ENCODE peak calls at places on chromosomes 1 and 21, in seven cellular contexts. D, U, J, R, Q, E and N are unnamed samples.
A peak's percentile ranks its signal among the peaks of the same experiment; 100 is the strongest.

GRCh38 chr1:90114521-90115141 is 119.7 kb downstream of the ZNF326 start:
- DNase-seq in D (no peak), U (peak; percentile 59), J (no peak), R (peak; percentile 11), Q (peak; percentile 56), E (peak; percentile 18), N (no peak)

GRCh38 chr1:233518344-233518743 is 95.6 kb upstream of the KCNK1 start:
- DNase-seq in D (no peak), U (peak; percentile 13), J (no peak), R (peak; percentile 46), Q (peak; percentile 65), E (no peak), N (no peak)

GRCh38 chr21:33578959-33579542 is 9.4 kb downstream of the DONSON start:
- DNase-seq in D (no peak), U (peak; percentile 19), J (no peak), R (no peak), Q (no peak), E (no peak), N (no peak)

GRCh38 chr1:221759436-221759835 is 17.5 kb upstream of the DUSP10 start:
- DNase-seq in D (no peak), U (peak; percentile 18), J (no peak), R (no peak), Q (no peak), E (no peak), N (no peak)

GRCh38 chr1:41819069-41819468 is 99.7 kb downstream of the HIVEP3 start:
- DNase-seq in D (no peak), U (no peak), J (no peak), R (no peak), Q (no peak), E (no peak), N (no peak)

GRCh38 chr1:89553195-89553584 is 28.6 kb downstream of the LRRC8B start:
- DNase-seq in D (no peak), U (no peak), J (no peak), R (no peak), Q (no peak), E (no peak), N (no peak)

GRCh38 chr1:216314369-216315095 is 108.7 kb downstream of the USH2A start:
- DNase-seq in D (no peak), U (peak; percentile 17), J (no peak), R (no peak), Q (no peak), E (no peak), N (no peak)

GRCh38 chr21:44028287-44028659 is 16.2 kb downstream of the TRAPPC10 start:
- DNase-seq in D (no peak), U (no peak), J (no peak), R (no peak), Q (no peak), E (no peak), N (no peak)

GRCh38 chr1:22334860-22335550 is 116.6 kb upstream of the ZBTB40 start:
- DNase-seq in D (no peak), U (no peak), J (no peak), R (no peak), Q (no peak), E (no peak), N (no peak)

GRCh38 chr1:204080163-204080903 is 7.4 kb downstream of the SOX13 start:
- DNase-seq in D (peak; percentile 89), U (peak; percentile 87), J (peak; percentile 60), R (peak; percentile 85), Q (peak; percentile 90), E (no peak), N (peak; percentile 81)

GRCh38 chr1:157580179-157580827 is 17.6 kb downstream of the FCRL4 start:
- DNase-seq in D (no peak), U (peak; percentile 68), J (no peak), R (peak; percentile 40), Q (peak; percentile 71), E (peak; percentile 13), N (no peak)

GRCh38 chr1:66769512-66770229 is 17.4 kb downstream of the DYNLT5 start:
- DNase-seq in D (no peak), U (no peak), J (no peak), R (no peak), Q (no peak), E (no peak), N (no peak)

GRCh38 chr1:115184260-115184950 is 95.1 kb upstream of the TSPAN2 start:
- DNase-seq in D (no peak), U (no peak), J (no peak), R (no peak), Q (no peak), E (no peak), N (no peak)

GRCh38 chr1:115184951-115185331 is 95.6 kb upstream of the TSPAN2 start:
- DNase-seq in D (no peak), U (peak; percentile 47), J (no peak), R (no peak), Q (no peak), E (peak; percentile 40), N (no peak)

GRCh38 chr1:115183711-115184259 is 94.5 kb upstream of the TSPAN2 start:
- DNase-seq in D (no peak), U (no peak), J (peak; percentile 42), R (no peak), Q (no peak), E (no peak), N (no peak)

GRCh38 chr1:115182012-115182715 is 92.9 kb upstream of the TSPAN2 start:
- DNase-seq in D (no peak), U (no peak), J (no peak), R (no peak), Q (no peak), E (no peak), N (no peak)

DNA sequence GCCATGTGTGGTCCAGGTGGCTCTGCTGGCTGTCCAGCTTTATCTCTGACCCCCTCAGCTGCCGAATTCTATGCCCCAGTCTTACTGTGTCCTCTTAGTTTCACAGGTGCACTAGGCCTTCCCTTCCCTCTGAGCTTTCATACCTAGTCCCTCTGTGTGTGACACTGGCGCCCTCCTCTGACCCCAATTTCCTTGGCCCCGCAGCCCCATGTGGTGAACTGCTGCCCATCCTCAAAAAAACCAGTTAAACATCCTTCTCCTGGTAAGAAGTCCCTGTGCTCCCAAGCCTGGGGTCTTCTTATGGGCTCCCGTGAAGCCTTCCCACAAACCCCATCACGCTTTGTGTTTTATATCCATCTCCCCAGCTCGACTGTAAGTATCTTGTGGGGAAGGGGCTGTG is 93.9 kb upstream of the TSPAN2 start:
- DNase-seq in D (no peak), U (no peak), J (no peak), R (no peak), Q (no peak), E (no peak), N (no peak)
- TF ChIP-seq CTCF in D (no peak), U (no peak), J (no peak), R (no peak), Q (no peak), E (no peak), N (no peak)

DNA sequence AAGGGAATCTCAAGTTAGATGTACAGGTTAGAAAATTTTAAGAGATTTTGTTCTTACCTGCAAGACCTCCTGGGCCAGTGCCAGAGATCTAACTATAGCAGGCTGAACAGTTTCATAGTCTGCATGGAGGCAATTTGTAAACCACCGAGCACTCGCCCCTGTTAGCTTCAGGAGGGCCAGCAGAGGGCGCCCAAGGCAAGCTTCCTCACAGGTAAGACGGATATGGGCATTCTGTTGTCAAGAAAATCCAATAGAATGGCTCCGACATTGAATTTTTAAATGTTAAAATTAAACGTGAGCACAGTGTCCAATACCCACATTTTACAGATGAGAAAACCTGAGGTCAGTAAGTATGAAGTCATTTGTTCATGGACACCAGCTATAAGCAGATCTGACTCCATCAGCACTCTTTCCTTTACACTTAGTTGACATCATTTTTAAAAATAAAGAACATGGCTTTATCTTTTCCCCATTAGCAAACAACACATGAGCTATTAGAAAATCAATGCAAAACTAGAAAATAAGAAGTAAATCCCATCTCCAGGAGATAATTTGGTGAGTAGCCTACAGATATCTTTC is 2.2 kb downstream of the REG4 start:
- DNase-seq in D (peak; percentile 81), U (peak; percentile 72), J (peak; percentile 70), R (peak; percentile 79), Q (peak; percentile 64), E (no peak), N (peak; percentile 86)
- TF ChIP-seq CTCF in D (peak; percentile 88), U (peak; percentile 93), J (peak; percentile 56), R (peak; percentile 93), Q (peak; percentile 90), E (peak; percentile 92), N (peak; percentile 63)

DNA sequence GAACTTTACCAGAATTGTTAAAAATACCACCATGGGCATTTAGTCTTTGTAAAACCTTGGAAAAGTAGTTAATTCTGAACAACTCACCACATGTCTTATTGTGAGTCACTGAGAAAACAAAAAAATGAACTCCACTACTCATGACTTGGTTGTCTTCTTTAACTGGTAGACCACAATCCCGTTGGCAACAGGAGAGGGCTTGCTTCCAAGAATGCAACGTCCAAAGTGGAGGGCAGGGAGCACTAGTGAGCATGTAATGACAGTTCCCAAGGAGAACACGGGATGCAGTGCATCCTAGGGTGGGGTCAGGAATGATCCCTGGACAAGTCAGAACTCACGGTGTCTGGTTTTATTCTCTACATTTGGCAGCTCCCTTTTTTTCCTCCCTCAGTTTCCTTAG is 15.2 kb upstream of the HMCN1 start:
- DNase-seq in D (no peak), U (peak; percentile 96), J (no peak), R (peak; percentile 10), Q (peak; percentile 49), E (peak; percentile 91), N (peak; percentile 77)
- TF ChIP-seq CTCF in D (no peak), U (peak; percentile 52), J (no peak), R (no peak), Q (peak; percentile 40), E (peak; percentile 59), N (no peak)

GRCh38 chr1:112358798-112359408 is 37.1 kb upstream of the CTTNBP2NL start:
- DNase-seq in D (peak; percentile 82), U (peak; percentile 37), J (peak; percentile 67), R (peak; percentile 49), Q (peak; percentile 44), E (no peak), N (peak; percentile 91)

GRCh38 chr1:112358061-112358770 is 37.8 kb upstream of the CTTNBP2NL start:
- DNase-seq in D (no peak), U (no peak), J (no peak), R (no peak), Q (no peak), E (peak; percentile 46), N (no peak)

GRCh38 chr1:112357467-112357866 is 38.5 kb upstream of the CTTNBP2NL start:
- DNase-seq in D (no peak), U (no peak), J (no peak), R (no peak), Q (no peak), E (no peak), N (no peak)

GRCh38 chr1:112363636-112364035 is 32.4 kb upstream of the CTTNBP2NL start:
- DNase-seq in D (no peak), U (no peak), J (no peak), R (no peak), Q (no peak), E (no peak), N (no peak)

DNA sequence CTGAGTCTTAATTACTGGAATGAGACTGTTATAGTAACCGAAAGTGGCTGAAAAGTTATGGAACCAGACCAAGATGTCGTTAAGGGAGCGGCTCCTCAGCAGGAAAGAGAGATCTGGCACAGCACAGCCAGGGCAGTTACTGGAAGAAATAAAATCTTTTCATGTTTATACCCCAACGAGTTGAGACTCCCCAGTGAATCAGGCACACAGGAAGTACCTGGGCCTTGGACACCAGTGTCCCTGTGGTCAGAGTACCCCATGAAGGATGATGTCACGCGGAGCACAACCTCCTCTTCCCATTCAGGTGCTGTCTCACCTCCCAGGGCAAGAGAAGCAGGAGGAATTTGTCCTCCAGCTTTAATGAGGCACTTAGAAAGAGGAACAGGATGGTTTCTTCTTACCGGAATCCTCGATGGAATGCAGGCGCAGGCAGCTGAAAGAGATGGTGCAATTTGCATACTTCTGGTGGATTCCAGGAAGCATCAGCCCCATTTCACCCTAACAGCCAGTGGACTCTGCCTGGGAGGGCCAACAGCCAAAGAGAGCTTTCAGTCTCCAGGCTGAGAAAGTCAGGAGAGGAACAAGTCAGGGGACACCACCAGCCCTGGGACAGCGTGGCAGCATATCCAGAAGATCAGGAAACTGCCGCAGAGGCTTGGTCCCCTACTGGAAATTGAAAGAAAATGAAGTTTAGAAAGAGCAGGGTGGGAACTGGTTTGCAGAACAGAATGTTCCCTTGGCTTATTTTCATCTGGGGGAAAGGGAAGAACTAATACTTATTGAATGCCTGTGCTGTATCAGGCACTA is 35.9 kb upstream of the CTTNBP2NL start:
- DNase-seq in D (peak; percentile 80), U (peak; percentile 50), J (peak; percentile 43), R (no peak), Q (no peak), E (peak; percentile 67), N (peak; percentile 89)
- TF ChIP-seq CTCF in D (no peak), U (no peak), J (no peak), R (no peak), Q (no peak), E (no peak), N (no peak)